ENCODE peak calls at places on chromosomes 5 and 9, in six cellular contexts. One of them, this sample, is unnamed.

GRCh38 chr9:100294341-100294740 is 58.4 kb downstream of the TEX10 start:
- DNase-seq in GM04504: no peak
- DNase-seq in activated T-helper 1 cell treated with Interleukin-2 at 50 U/mL for 16 hours: no peak
- DNase-seq in SK-N-DZ: no peak
- DNase-seq in NCI-H1105 treated with DMSO at 0.1 percent for 48 hours: no peak
- DNase-seq in iPS DF 6.9: no peak
- DNase-seq in this sample: no peak

GRCh38 chr5:81121836-81122235 is 111.3 kb upstream of the CKMT2 start:
- DNase-seq in GM04504: no peak
- DNase-seq in SK-N-DZ: no peak
- DNase-seq in iPS DF 6.9: no peak
- DNase-seq in NCI-H1105 treated with DMSO at 0.1 percent for 48 hours: no peak
- DNase-seq in activated T-helper 1 cell treated with Interleukin-2 at 50 U/mL for 16 hours: no peak
- DNase-seq in this sample: no peak

GRCh38 chr9:125649315-125649714 is 57.7 kb downstream of the MAPKAP1 start:
- DNase-seq in NCI-H1105 treated with DMSO at 0.1 percent for 48 hours: no peak
- DNase-seq in activated T-helper 1 cell treated with Interleukin-2 at 50 U/mL for 16 hours: no peak
- DNase-seq in GM04504: peak; percentile 76
- DNase-seq in iPS DF 6.9: no peak
- DNase-seq in SK-N-DZ: no peak
- DNase-seq in this sample: no peak

GRCh38 chr9:137168907-137169763 is 716 bp downstream of the LRRC26 start:
- DNase-seq in GM04504: no peak
- DNase-seq in iPS DF 6.9: no peak
- DNase-seq in activated T-helper 1 cell treated with Interleukin-2 at 50 U/mL for 16 hours: no peak
- DNase-seq in NCI-H1105 treated with DMSO at 0.1 percent for 48 hours: peak; percentile 83
- DNase-seq in SK-N-DZ: peak; percentile 78
- DNase-seq in this sample: peak; percentile 77

GRCh38 chr9:134493471-134494272 is 147.9 kb upstream of the COL5A1 start:
- DNase-seq in NCI-H1105 treated with DMSO at 0.1 percent for 48 hours: no peak
- DNase-seq in iPS DF 6.9: no peak
- DNase-seq in SK-N-DZ: no peak
- DNase-seq in GM04504: no peak
- DNase-seq in activated T-helper 1 cell treated with Interleukin-2 at 50 U/mL for 16 hours: no peak
- DNase-seq in this sample: no peak

GRCh38 chr9:130414081-130414731 is 30.6 kb upstream of the ASS1 start:
- DNase-seq in activated T-helper 1 cell treated with Interleukin-2 at 50 U/mL for 16 hours: no peak
- DNase-seq in GM04504: no peak
- DNase-seq in NCI-H1105 treated with DMSO at 0.1 percent for 48 hours: no peak
- DNase-seq in iPS DF 6.9: no peak
- DNase-seq in SK-N-DZ: no peak
- DNase-seq in this sample: no peak

GRCh38 chr9:126617003-126617739 is 3.4 kb downstream of the LMX1B start:
- DNase-seq in activated T-helper 1 cell treated with Interleukin-2 at 50 U/mL for 16 hours: no peak
- DNase-seq in GM04504: no peak
- DNase-seq in SK-N-DZ: no peak
- DNase-seq in iPS DF 6.9: no peak
- DNase-seq in NCI-H1105 treated with DMSO at 0.1 percent for 48 hours: no peak
- DNase-seq in this sample: no peak

GRCh38 chr5:146137967-146138403 is 32.6 kb upstream of the PLAC8L1 start:
- DNase-seq in SK-N-DZ: no peak
- DNase-seq in GM04504: no peak
- DNase-seq in iPS DF 6.9: no peak
- DNase-seq in NCI-H1105 treated with DMSO at 0.1 percent for 48 hours: no peak
- DNase-seq in activated T-helper 1 cell treated with Interleukin-2 at 50 U/mL for 16 hours: no peak
- DNase-seq in this sample: no peak

GRCh38 chr5:1152771-1153282 is 41.0 kb upstream of the SLC12A7 start:
- DNase-seq in activated T-helper 1 cell treated with Interleukin-2 at 50 U/mL for 16 hours: no peak
- DNase-seq in NCI-H1105 treated with DMSO at 0.1 percent for 48 hours: no peak
- DNase-seq in iPS DF 6.9: no peak
- DNase-seq in GM04504: no peak
- DNase-seq in SK-N-DZ: no peak
- DNase-seq in this sample: no peak